ENCODE peak calls at places on chromosomes 5 and 9, in four cellular contexts. B is left ventricle myocardium inferior, N is GM23338, M is tibial nerve. Q is an unnamed sample.

GRCh38 chr5:141680751-141681201 is 1.3 kb downstream of the ARAP3 start:
- DNase-seq in M (no peak), N (peak; percentile 96), B (peak; percentile 67), Q (peak; percentile 72)

GRCh38 chr5:78162253-78162862 is 132.1 kb downstream of the AP3B1 start:
- DNase-seq in B (no peak), N (peak; percentile 63), M (no peak), Q (peak; percentile 33)

GRCh38 chr5:67014957-67015400 is 181.6 kb downstream of the CD180 start:
- DNase-seq in B (no peak), N (no peak), M (no peak), Q (no peak)

GRCh38 chr5:139037732-139038131 is 160.4 kb downstream of the SIL1 start:
- DNase-seq in N (no peak), B (no peak), M (no peak), Q (no peak)

GRCh38 chr5:103469288-103470065 is 93.1 kb downstream of the NUDT12 start:
- DNase-seq in M (no peak), B (no peak), N (no peak), Q (no peak)

GRCh38 chr9:134936762-134937555 is 19.2 kb upstream of the FCN1 start:
- DNase-seq in M (no peak), N (no peak), B (no peak), Q (peak; percentile 6)

GRCh38 chr5:160118349-160119141 is 705 bp downstream of the PWWP2A start:
- DNase-seq in B (peak; percentile 52), N (peak; percentile 16), M (no peak), Q (peak; percentile 33)

GRCh38 chr5:32018476-32019436 is 155.4 kb downstream of the GOLPH3 start:
- DNase-seq in M (no peak), B (no peak), N (no peak), Q (no peak)

DNA sequence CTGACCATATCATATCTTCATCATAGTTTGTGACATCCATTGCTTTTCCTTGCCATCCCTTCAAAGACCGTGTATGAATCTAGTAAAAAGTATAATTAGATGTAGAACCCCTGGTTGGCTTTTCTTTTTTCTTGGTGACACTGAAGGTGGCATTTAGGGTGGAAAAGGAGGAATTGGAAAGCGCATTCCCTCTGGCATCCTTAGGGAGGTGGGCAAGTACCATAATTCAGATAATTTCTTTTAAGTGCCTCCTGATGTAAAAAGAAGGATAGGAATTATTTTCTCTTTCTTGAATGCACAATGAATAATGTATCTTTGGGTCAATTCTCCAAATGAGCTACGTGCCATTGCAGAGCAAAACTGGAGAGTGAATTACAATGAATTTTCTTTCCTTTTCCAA is 73.2 kb upstream of the SMARCA2 start:
- DNase-seq in M (no peak), B (no peak), N (peak; percentile 39), Q (no peak)
- TF ChIP-seq CTCF in M (no peak), B (no peak), N (peak; percentile 64), Q (peak; percentile 39)

DNA sequence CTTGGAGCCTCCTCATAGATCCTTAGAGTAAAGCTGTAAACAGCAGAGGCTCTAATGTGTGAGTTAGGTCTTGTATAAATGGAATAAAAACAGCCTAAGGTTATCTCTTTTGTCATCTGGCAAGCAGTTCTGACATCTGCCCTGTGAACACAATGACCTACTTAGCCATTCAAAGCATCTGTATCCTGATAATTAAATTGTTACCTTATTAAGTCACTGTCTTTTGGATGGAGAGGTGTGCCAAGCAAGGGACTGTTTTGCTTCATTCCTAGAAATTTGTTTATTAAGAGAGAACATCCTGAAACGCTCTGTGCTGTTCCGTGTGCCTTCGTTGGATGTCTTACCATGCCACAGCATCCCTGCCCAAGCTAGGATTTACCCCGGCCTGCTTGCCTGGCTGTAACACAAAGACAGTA is 1.5 kb downstream of the LSM11 start:
- DNase-seq in B (no peak), M (no peak), N (no peak), Q (no peak)
- H3K27ac ChIP-seq in B (no peak overlapping the region), M (no peak overlapping the region), N (no peak overlapping the region), Q (no peak overlapping the region)

GRCh38 chr5:113508756-113509155 is 4.7 kb upstream of the YTHDC2 start:
- DNase-seq in M (no peak), B (no peak), N (no peak), Q (no peak)

GRCh38 chr5:113503146-113503545 is 10.3 kb upstream of the YTHDC2 start:
- DNase-seq in B (no peak), M (no peak), N (no peak), Q (no peak)

GRCh38 chr5:113507601-113508000 is 5.9 kb upstream of the YTHDC2 start:
- DNase-seq in B (no peak), M (no peak), N (no peak), Q (no peak)

GRCh38 chr5:113502073-113502472 is 11.4 kb upstream of the YTHDC2 start:
- DNase-seq in N (no peak), M (no peak), B (no peak), Q (no peak)

DNA sequence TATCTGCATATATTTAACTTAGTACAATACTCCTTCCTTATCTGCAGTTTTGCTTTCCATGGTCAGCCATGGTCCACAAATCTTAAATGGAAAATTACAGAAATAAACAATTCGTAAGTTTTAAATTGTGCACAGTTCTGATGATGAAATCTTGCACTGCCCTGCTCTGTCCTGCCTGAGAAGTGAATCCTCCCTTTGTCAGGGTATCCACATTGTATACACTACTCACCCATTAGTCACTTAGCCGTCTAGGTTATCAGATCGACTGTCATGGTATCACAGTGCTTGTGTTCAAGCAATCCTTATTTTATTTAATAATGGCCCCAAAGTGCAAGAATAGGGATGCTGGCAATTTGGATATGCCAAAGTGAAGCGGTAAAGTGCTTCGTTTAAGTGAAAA is 8.3 kb upstream of the YTHDC2 start:
- DNase-seq in N (no peak), M (no peak), B (no peak), Q (no peak)
- H3K27me3 ChIP-seq in N (no peaks in the 10 kb centered on the region), M (no peaks in the 10 kb centered on the region), B (peaks cover 4% of the 10 kb centered on the region), Q (no peaks in the 10 kb centered on the region)

DNA sequence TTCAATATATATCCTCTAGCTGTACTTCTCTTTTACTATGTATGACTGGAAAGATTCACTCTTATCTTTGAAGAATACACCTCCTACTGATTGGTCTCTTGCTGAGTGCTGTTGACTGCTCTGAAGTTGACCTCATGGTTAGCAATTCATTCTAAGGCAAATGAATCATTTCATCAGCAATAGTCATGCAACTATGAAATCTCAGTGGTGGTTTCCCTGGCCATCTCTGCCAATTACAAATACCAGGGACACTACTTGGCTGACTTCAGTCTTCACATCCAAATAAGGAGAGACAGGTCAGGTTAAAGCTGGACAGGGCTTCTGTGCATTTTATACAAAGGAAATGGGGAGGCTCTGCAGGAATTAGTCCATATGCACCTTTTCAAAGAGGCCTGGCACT is 333.5 kb upstream of the ACTBL2 start:
- DNase-seq in B (no peak), M (no peak), N (peak; percentile 23), Q (no peak)
- TF ChIP-seq CTCF in B (no peak), M (no peak), N (no peak), Q (no peak)

GRCh38 chr5:3386676-3387075 is 209.0 kb upstream of the IRX1 start:
- DNase-seq in M (no peak), B (no peak), N (no peak), Q (no peak)
- H3K27ac ChIP-seq in M (no peak overlapping the region), B (no peak overlapping the region), N (no peak overlapping the region), Q (no peak overlapping the region)

DNA sequence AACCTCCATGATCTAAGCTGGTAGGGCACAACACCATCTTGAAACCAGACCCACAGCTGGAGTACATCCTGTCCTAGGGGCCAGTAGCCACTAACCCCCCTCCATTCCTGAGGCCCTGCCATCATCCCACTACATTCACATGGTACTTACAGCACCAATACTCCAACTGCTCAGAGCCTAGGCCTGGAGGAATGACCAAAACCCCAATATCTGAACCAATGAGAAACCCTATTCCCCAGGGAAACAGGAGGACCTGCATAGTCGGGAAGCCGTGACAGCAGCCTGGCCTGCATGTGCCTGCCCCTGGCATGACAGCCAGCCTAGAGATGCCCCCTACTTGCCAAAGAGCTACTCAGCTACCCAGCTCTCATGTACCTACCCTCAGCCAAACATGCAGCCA is 65.4 kb upstream of the DMRT1 start:
- DNase-seq in N (no peak), M (no peak), B (no peak), Q (no peak)
- H3K27me3 ChIP-seq in N (no peaks in the 10 kb centered on the region), M (no peaks in the 10 kb centered on the region), B (no peaks in the 10 kb centered on the region), Q (no peaks in the 10 kb centered on the region)

DNA sequence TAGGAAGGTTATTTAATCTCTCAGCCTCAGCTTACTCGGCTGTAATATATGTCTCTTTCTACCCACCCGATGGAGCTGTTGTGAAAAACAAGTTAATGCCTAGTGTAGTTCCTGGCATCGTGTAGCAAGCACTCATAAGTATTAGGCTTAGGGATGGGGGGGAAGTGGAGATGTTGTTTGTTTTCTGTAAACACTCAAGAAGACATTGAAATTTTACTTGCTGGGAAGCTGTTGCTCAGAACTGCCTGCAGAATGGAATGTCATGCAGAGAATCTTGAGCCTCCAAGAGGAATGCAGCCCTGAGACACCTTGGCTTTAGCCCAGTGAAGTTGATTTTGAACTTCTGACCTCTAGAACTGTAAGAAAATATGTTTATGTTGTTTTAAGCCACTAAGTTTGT is 53.6 kb downstream of the MFAP3 start:
- DNase-seq in M (no peak), N (peak; percentile 68), B (no peak), Q (no peak)
- TF ChIP-seq CTCF in M (no peak), N (no peak), B (no peak), Q (no peak)

DNA sequence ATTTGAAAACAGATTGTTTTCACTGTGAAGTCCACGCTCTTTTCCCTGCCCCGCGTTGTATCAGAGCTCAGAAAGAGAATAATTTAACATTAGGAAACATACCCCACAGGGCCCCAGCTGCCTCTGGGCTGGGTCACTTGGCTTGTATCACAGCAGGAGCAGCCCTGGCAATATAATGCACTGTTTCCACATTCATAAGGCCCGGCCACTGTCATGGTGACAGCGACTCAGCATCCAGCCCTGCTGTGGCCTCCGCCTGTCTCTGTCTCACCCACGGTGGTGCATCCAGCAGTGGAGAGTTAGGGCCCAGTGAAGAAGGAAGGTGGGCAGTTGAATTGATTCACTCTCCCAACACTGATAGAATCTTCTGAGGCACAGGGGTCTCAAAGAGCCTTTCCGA is 188.9 kb downstream of the NSG2 start:
- DNase-seq in B (no peak), N (no peak), M (no peak), Q (no peak)
- H3K27ac ChIP-seq in B (no peak overlapping the region), N (no peak overlapping the region), M (no peak overlapping the region), Q (no peak overlapping the region)